ENCODE peak calls at places on chromosomes 3 and 15, in five cellular contexts. One of them, this sample, is unnamed.
A peak's percentile ranks its signal among the peaks of the same experiment; 100 is the strongest.

GRCh38 chr3:14452676-14453367 is 50.4 kb downstream of the SLC6A6 start:
- DNase-seq in progenitor cell of endocrine pancreas: no peak
- DNase-seq in activated naive CD8-positive, alpha-beta T cell treated with anti-CD3 and anti-CD28 coated beads, Interleukin-2, amount 50 U/mL, for 24 hours: no peak
- DNase-seq in putamen: peak; percentile 91
- DNase-seq in hypothalamus: peak; percentile 79
- DNase-seq in this sample: peak; percentile 95

GRCh38 chr3:106376016-106376415 is 507.2 kb upstream of the CBLB start:
- DNase-seq in hypothalamus: no peak
- DNase-seq in progenitor cell of endocrine pancreas: no peak
- DNase-seq in putamen: no peak
- DNase-seq in activated naive CD8-positive, alpha-beta T cell treated with anti-CD3 and anti-CD28 coated beads, Interleukin-2, amount 50 U/mL, for 24 hours: no peak
- DNase-seq in this sample: no peak

GRCh38 chr15:58329781-58330467 is 101.9 kb upstream of the LIPC start:
- DNase-seq in activated naive CD8-positive, alpha-beta T cell treated with anti-CD3 and anti-CD28 coated beads, Interleukin-2, amount 50 U/mL, for 24 hours: no peak
- DNase-seq in putamen: no peak
- DNase-seq in progenitor cell of endocrine pancreas: peak; percentile 23
- DNase-seq in hypothalamus: no peak
- DNase-seq in this sample: peak; percentile 78

GRCh38 chr3:171829841-171830559 is 13.1 kb upstream of the TMEM212 start:
- DNase-seq in putamen: peak; percentile 65
- DNase-seq in hypothalamus: peak; percentile 53
- DNase-seq in activated naive CD8-positive, alpha-beta T cell treated with anti-CD3 and anti-CD28 coated beads, Interleukin-2, amount 50 U/mL, for 24 hours: no peak
- DNase-seq in progenitor cell of endocrine pancreas: peak; percentile 36
- DNase-seq in this sample: peak; percentile 83

GRCh38 chr3:9500108-9501050 is 53.2 kb downstream of the LHFPL4 start:
- DNase-seq in putamen: no peak
- DNase-seq in hypothalamus: peak; percentile 2
- DNase-seq in progenitor cell of endocrine pancreas: peak; percentile 76
- DNase-seq in activated naive CD8-positive, alpha-beta T cell treated with anti-CD3 and anti-CD28 coated beads, Interleukin-2, amount 50 U/mL, for 24 hours: peak; percentile 83
- DNase-seq in this sample: peak; percentile 15

GRCh38 chr3:113286524-113286923 is 75.2 kb downstream of the BOC start:
- DNase-seq in hypothalamus: no peak
- DNase-seq in activated naive CD8-positive, alpha-beta T cell treated with anti-CD3 and anti-CD28 coated beads, Interleukin-2, amount 50 U/mL, for 24 hours: no peak
- DNase-seq in progenitor cell of endocrine pancreas: no peak
- DNase-seq in putamen: no peak
- DNase-seq in this sample: no peak

GRCh38 chr3:130508970-130509369 is 8.0 kb upstream of the COL6A6 start:
- DNase-seq in activated naive CD8-positive, alpha-beta T cell treated with anti-CD3 and anti-CD28 coated beads, Interleukin-2, amount 50 U/mL, for 24 hours: no peak
- DNase-seq in putamen: no peak
- DNase-seq in hypothalamus: no peak
- DNase-seq in progenitor cell of endocrine pancreas: no peak
- DNase-seq in this sample: peak; percentile 15

GRCh38 chr3:169128579-169128978 is 534.9 kb downstream of the MECOM start:
- DNase-seq in putamen: no peak
- DNase-seq in activated naive CD8-positive, alpha-beta T cell treated with anti-CD3 and anti-CD28 coated beads, Interleukin-2, amount 50 U/mL, for 24 hours: no peak
- DNase-seq in progenitor cell of endocrine pancreas: no peak
- DNase-seq in hypothalamus: no peak
- DNase-seq in this sample: no peak

GRCh38 chr15:72271895-72272212 is 500 bp downstream of the PARP6 start:
- DNase-seq in hypothalamus: no peak
- DNase-seq in putamen: no peak
- DNase-seq in progenitor cell of endocrine pancreas: no peak
- DNase-seq in activated naive CD8-positive, alpha-beta T cell treated with anti-CD3 and anti-CD28 coated beads, Interleukin-2, amount 50 U/mL, for 24 hours: peak; percentile 27
- DNase-seq in this sample: peak; percentile 14

GRCh38 chr3:64238971-64239667 is 13.9 kb upstream of the PRICKLE2 start:
- DNase-seq in hypothalamus: no peak
- DNase-seq in putamen: no peak
- DNase-seq in activated naive CD8-positive, alpha-beta T cell treated with anti-CD3 and anti-CD28 coated beads, Interleukin-2, amount 50 U/mL, for 24 hours: no peak
- DNase-seq in progenitor cell of endocrine pancreas: no peak
- DNase-seq in this sample: peak; percentile 66

GRCh38 chr3:195284842-195285241 is 13.9 kb upstream of the XXYLT1 start:
- DNase-seq in activated naive CD8-positive, alpha-beta T cell treated with anti-CD3 and anti-CD28 coated beads, Interleukin-2, amount 50 U/mL, for 24 hours: no peak
- DNase-seq in hypothalamus: no peak
- DNase-seq in putamen: no peak
- DNase-seq in progenitor cell of endocrine pancreas: no peak
- DNase-seq in this sample: no peak

GRCh38 chr15:55549305-55549704 is 38.8 kb downstream of the PYGO1 start:
- DNase-seq in activated naive CD8-positive, alpha-beta T cell treated with anti-CD3 and anti-CD28 coated beads, Interleukin-2, amount 50 U/mL, for 24 hours: no peak
- DNase-seq in putamen: no peak
- DNase-seq in hypothalamus: no peak
- DNase-seq in progenitor cell of endocrine pancreas: no peak
- DNase-seq in this sample: no peak

GRCh38 chr3:126361211-126361610 is 4.0 kb upstream of the KLF15 start:
- DNase-seq in progenitor cell of endocrine pancreas: no peak
- DNase-seq in hypothalamus: no peak
- DNase-seq in activated naive CD8-positive, alpha-beta T cell treated with anti-CD3 and anti-CD28 coated beads, Interleukin-2, amount 50 U/mL, for 24 hours: no peak
- DNase-seq in putamen: no peak
- DNase-seq in this sample: no peak

GRCh38 chr3:125965505-125965904 is 3.5 kb upstream of the ROPN1B start:
- DNase-seq in hypothalamus: no peak
- DNase-seq in progenitor cell of endocrine pancreas: no peak
- DNase-seq in putamen: no peak
- DNase-seq in activated naive CD8-positive, alpha-beta T cell treated with anti-CD3 and anti-CD28 coated beads, Interleukin-2, amount 50 U/mL, for 24 hours: no peak
- DNase-seq in this sample: no peak

GRCh38 chr15:70806992-70807712 is 43.8 kb upstream of the UACA start:
- DNase-seq in activated naive CD8-positive, alpha-beta T cell treated with anti-CD3 and anti-CD28 coated beads, Interleukin-2, amount 50 U/mL, for 24 hours: no peak
- DNase-seq in hypothalamus: no peak
- DNase-seq in putamen: no peak
- DNase-seq in progenitor cell of endocrine pancreas: no peak
- DNase-seq in this sample: peak; percentile 55

GRCh38 chr15:90479656-90480055 is 50.1 kb upstream of the CRTC3 start:
- DNase-seq in progenitor cell of endocrine pancreas: no peak
- DNase-seq in putamen: no peak
- DNase-seq in activated naive CD8-positive, alpha-beta T cell treated with anti-CD3 and anti-CD28 coated beads, Interleukin-2, amount 50 U/mL, for 24 hours: no peak
- DNase-seq in hypothalamus: no peak
- DNase-seq in this sample: no peak

GRCh38 chr3:30852833-30853232 is 41.6 kb downstream of the GADL1 start:
- DNase-seq in activated naive CD8-positive, alpha-beta T cell treated with anti-CD3 and anti-CD28 coated beads, Interleukin-2, amount 50 U/mL, for 24 hours: no peak
- DNase-seq in putamen: no peak
- DNase-seq in hypothalamus: no peak
- DNase-seq in progenitor cell of endocrine pancreas: no peak
- DNase-seq in this sample: no peak

GRCh38 chr15:90530250-90531051 is 728 bp downstream of the CRTC3 start:
- DNase-seq in activated naive CD8-positive, alpha-beta T cell treated with anti-CD3 and anti-CD28 coated beads, Interleukin-2, amount 50 U/mL, for 24 hours: peak; percentile 60
- DNase-seq in putamen: peak; percentile 35
- DNase-seq in progenitor cell of endocrine pancreas: peak; percentile 29
- DNase-seq in hypothalamus: peak; percentile 33
- DNase-seq in this sample: peak; percentile 24

GRCh38 chr15:77482570-77482969 is 61.9 kb downstream of the HMG20A start:
- DNase-seq in progenitor cell of endocrine pancreas: no peak
- DNase-seq in activated naive CD8-positive, alpha-beta T cell treated with anti-CD3 and anti-CD28 coated beads, Interleukin-2, amount 50 U/mL, for 24 hours: no peak
- DNase-seq in putamen: no peak
- DNase-seq in hypothalamus: no peak
- DNase-seq in this sample: no peak

GRCh38 chr15:71114066-71114680 is 1.1 kb upstream of the THSD4 start:
- DNase-seq in progenitor cell of endocrine pancreas: no peak
- DNase-seq in activated naive CD8-positive, alpha-beta T cell treated with anti-CD3 and anti-CD28 coated beads, Interleukin-2, amount 50 U/mL, for 24 hours: no peak
- DNase-seq in hypothalamus: no peak
- DNase-seq in putamen: no peak
- DNase-seq in this sample: no peak

GRCh38 chr15:78195735-78196201 is 38.6 kb downstream of the ACSBG1 start:
- DNase-seq in progenitor cell of endocrine pancreas: no peak
- DNase-seq in hypothalamus: no peak
- DNase-seq in putamen: no peak
- DNase-seq in activated naive CD8-positive, alpha-beta T cell treated with anti-CD3 and anti-CD28 coated beads, Interleukin-2, amount 50 U/mL, for 24 hours: peak; percentile 34
- DNase-seq in this sample: no peak

GRCh38 chr3:102339671-102340070 is 95.1 kb upstream of the ZPLD1 start:
- DNase-seq in putamen: no peak
- DNase-seq in activated naive CD8-positive, alpha-beta T cell treated with anti-CD3 and anti-CD28 coated beads, Interleukin-2, amount 50 U/mL, for 24 hours: no peak
- DNase-seq in progenitor cell of endocrine pancreas: no peak
- DNase-seq in hypothalamus: no peak
- DNase-seq in this sample: no peak

GRCh38 chr15:60383008-60383694 is 14.6 kb downstream of the ANXA2 start:
- DNase-seq in progenitor cell of endocrine pancreas: no peak
- DNase-seq in activated naive CD8-positive, alpha-beta T cell treated with anti-CD3 and anti-CD28 coated beads, Interleukin-2, amount 50 U/mL, for 24 hours: no peak
- DNase-seq in hypothalamus: no peak
- DNase-seq in putamen: no peak
- DNase-seq in this sample: no peak

GRCh38 chr3:117726776-117727175 is 1017.2 kb downstream of the TUSC7 start:
- DNase-seq in activated naive CD8-positive, alpha-beta T cell treated with anti-CD3 and anti-CD28 coated beads, Interleukin-2, amount 50 U/mL, for 24 hours: no peak
- DNase-seq in progenitor cell of endocrine pancreas: no peak
- DNase-seq in putamen: no peak
- DNase-seq in hypothalamus: no peak
- DNase-seq in this sample: no peak

GRCh38 chr15:41877631-41878354 is 16.1 kb downstream of the SPTBN5 start:
- DNase-seq in putamen: no peak
- DNase-seq in hypothalamus: no peak
- DNase-seq in activated naive CD8-positive, alpha-beta T cell treated with anti-CD3 and anti-CD28 coated beads, Interleukin-2, amount 50 U/mL, for 24 hours: no peak
- DNase-seq in progenitor cell of endocrine pancreas: no peak
- DNase-seq in this sample: no peak

GRCh38 chr3:52536369-52537164 is at the start of gene UQCC5:
- DNase-seq in hypothalamus: peak; percentile 97
- DNase-seq in progenitor cell of endocrine pancreas: peak; percentile 92
- DNase-seq in putamen: peak; percentile 97
- DNase-seq in activated naive CD8-positive, alpha-beta T cell treated with anti-CD3 and anti-CD28 coated beads, Interleukin-2, amount 50 U/mL, for 24 hours: peak; percentile 97
- DNase-seq in this sample: peak; percentile 98